ENCODE peak calls at places on chromosome 13, in five cellular contexts. J is ovary, N is AG10803, T is adrenal gland, B is neural crest cell. H is an unnamed sample.

GRCh38 chr13:107205318-107206112 is 637.6 kb upstream of the ARGLU1 start:
- DNase-seq in J (peak; percentile 56), N (peak; percentile 56), T (peak; percentile 89), B (peak; percentile 84), H (peak; percentile 79)

GRCh38 chr13:90545070-90545840 is 802.2 kb upstream of the MIR17HG start:
- DNase-seq in J (no peak), N (no peak), T (no peak), B (no peak), H (peak; percentile 65)

GRCh38 chr13:98570929-98571372 is 6.0 kb downstream of the STK24 start:
- DNase-seq in J (no peak), N (no peak), T (peak; percentile 71), B (no peak), H (no peak)

GRCh38 chr13:113153810-113154748 is 4.4 kb upstream of the PROZ start:
- DNase-seq in J (peak; percentile 86), N (peak; percentile 58), T (peak; percentile 89), B (peak; percentile 55), H (peak; percentile 85)

GRCh38 chr13:84961023-84961422 is 838.2 kb downstream of the SLITRK6 start:
- DNase-seq in J (no peak), N (no peak), T (no peak), B (no peak), H (no peak)

GRCh38 chr13:112587767-112588489 is at the start of gene TUBGCP3:
- DNase-seq in J (peak; percentile 83), N (peak; percentile 81), T (peak; percentile 88), B (peak; percentile 71), H (peak; percentile 93)

GRCh38 chr13:102597029-102598015 is 536 bp downstream of the TPP2 start:
- DNase-seq in J (peak; percentile 33), N (peak; percentile 20), T (no peak), B (peak; percentile 17), H (peak; percentile 24)

GRCh38 chr13:22926176-22927007 is 254.4 kb upstream of the SGCG start:
- DNase-seq in J (peak; percentile 82), N (peak; percentile 17), T (peak; percentile 63), B (no peak), H (no peak)

GRCh38 chr13:112354330-112355273 is 21.6 kb upstream of the SPACA7 start:
- DNase-seq in J (no peak), N (no peak), T (no peak), B (no peak), H (no peak)

GRCh38 chr13:46484561-46484960 is 68.4 kb upstream of the LRCH1 start:
- DNase-seq in J (no peak), N (no peak), T (no peak), B (no peak), H (no peak)

GRCh38 chr13:89204435-89204834 is 1533.3 kb downstream of the SLITRK5 start:
- DNase-seq in J (no peak), N (no peak), T (no peak), B (no peak), H (no peak)

DNA sequence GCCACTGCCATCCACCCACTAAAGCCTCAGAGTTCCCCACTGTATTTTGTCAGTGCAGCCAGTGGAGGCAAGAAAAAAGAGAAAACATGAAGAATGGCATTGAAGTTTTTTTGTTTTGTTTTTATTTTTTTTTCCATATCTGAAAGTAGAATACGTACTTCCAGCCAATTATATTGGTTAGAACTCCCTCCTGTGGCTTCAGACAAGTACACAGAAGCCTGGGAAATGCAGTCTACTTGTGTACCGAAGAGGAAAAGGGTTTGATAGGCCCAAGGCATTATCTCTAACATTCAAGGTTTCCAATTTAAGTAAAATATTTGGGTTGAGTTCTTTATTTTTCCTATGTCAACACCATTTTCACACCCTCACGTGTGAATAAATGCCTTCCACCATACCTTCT is 696.2 kb upstream of the GPC6 start:
- DNase-seq in J (no peak), N (no peak), T (no peak), B (no peak), H (no peak)
- TF ChIP-seq CTCF in J (no peak), N (no peak), T (no peak), B (no peak), H (no peak)

DNA sequence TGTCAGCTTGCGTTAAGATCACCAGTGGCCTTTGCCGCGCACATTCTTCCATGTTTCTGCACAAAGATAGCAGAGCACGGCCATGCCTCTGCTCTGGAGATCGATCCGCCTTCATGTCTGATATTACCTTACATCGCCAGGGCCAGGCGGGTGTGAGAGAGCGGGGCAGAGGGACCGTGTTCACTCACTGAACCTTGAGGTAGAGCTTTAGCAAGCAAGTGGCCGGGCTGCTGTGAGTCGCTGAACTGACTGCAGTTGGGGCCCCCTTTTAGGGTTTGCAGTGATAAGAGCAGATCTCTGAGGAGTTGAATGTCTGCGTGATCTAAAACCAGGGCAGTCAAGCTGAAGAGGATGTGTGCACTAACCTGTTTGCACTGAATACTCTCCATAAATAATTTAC is 275.4 kb upstream of the OBI1 start:
- DNase-seq in J (no peak), N (no peak), T (no peak), B (no peak), H (no peak)
- TF ChIP-seq CTCF in J (no peak), N (no peak), T (no peak), B (no peak), H (no peak)

DNA sequence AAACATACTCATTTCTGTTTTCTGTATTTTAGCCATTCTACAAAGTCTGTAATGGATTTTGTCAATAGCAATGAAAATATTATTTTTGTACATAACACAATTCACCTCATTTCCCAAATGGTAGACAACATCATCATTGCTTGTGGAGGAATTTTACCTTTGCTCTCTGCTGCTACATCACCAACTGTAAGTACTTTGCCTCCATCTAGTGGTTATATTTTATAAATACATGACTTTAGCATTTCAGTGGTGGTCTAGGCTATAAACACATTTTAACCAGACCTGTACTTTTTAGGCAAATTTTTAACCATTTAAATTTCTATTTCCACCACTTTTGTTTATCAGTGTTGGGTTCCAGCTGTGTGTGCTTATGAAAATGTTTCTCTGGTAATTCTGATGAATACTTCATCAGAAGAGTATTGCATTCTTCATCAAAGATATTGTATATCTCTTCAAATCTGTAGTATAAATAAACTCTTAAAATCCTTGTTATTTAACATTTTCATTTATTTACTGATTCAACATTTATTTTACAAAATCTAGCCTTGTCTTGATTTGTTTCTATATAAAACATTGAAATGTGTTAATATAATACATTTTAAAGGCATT is 222.4 kb downstream of the NBEA start:
- DNase-seq in J (no peak), N (peak; percentile 47), T (no peak), B (no peak), H (no peak)
- TF ChIP-seq CTCF in J (peak; percentile 32), N (peak; percentile 76), T (peak; percentile 63), B (peak; percentile 85), H (peak; percentile 59)

DNA sequence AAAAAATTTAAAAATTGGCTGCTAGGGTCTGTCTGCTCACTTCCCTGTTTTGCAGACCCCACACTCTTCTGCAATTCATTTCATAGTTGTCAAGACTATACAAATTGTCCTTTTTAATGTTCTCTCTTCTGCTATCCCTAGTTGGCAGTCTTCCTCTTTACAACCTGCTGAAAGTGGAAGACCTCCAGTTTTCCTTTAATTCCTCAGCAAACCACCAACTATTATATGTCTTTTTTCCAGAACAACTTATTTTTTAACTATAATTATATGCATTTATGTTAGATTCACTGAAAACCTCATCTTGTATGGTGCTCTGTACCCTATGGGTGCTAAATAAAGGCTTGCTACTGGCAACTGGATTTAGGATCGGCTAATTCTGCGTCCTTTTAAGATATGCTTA is 1.1 kb upstream of the PHF11 start:
- DNase-seq in J (no peak), N (no peak), T (no peak), B (no peak), H (no peak)
- TF ChIP-seq CTCF in J (no peak), N (no peak), T (no peak), B (no peak), H (no peak)

DNA sequence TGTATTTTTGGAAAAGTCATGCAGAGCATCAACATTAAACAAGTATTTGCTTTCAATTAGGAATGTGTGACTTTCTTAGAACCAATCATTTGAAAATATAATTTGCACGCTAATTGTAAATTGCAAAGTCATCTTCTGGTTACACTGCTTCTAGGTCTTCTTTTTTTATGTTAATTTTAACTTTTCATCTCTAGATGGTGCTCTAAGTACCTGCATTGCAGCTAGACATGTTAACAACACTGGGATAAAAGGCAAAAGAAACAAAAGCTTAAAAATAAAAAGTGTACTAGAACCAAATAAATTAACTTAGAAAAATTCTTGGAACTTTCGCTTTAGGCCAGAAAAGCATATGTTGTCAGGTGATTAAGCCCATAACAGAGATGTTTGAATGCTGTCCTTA is 2758.2 kb downstream of the PCDH9 start:
- DNase-seq in J (no peak), N (peak; percentile 57), T (no peak), B (no peak), H (no peak)
- TF ChIP-seq CTCF in J (no peak), N (peak; percentile 60), T (no peak), B (peak; percentile 73), H (peak; percentile 56)

DNA sequence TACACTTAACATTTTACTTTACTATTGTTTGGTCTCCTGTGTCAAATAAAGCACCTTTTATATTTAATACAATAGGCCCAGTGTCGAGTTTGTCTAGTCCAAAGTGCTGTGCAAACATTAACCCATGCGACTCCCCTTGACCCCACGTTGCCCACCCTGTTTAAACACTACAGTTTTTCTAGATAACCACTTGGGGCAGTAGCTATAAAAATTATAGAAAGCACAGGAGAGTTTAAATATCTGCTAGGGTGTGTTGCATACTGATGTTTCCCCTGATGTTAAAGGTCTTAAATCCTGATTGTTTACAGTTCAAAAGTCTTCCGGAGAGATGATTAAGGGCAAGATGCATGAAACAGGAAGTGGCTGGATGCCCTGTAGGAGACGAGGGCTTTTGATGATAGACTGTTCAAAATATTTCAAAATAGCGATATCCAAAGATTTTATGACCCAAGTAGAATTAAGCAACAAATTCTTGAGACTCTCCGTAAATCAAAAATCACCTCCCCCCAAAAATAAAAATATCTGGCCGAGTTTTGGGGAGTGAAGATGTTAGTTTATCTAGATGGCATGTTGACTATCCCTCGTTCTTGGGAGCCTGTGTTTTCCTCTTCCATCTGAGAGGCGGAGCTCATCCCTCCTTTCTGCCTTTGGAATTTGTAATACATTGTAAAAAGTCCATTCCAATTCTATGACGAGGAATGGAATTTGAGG is 167.1 kb downstream of the FGF9 start:
- DNase-seq in J (no peak), N (peak; percentile 62), T (no peak), B (no peak), H (no peak)
- TF ChIP-seq CTCF in J (no peak), N (no peak), T (no peak), B (no peak), H (no peak)

DNA sequence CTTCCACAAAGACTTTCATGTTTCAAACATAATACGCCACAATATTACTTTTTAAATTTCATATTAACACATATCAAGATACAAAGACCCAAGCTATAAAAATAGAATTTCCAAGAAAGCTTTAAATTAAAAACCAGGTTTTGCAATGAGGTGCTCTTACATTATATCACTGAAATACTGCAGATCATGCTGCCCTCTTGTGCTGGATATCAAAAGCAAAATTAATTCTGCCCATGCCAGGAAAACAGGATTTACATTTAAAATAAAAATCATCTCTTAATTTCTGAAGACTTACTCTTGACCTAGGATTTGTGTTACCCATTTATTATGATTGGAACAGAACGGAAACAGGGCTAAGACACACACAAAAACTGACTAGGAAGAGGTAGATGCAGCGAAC is 145.0 kb downstream of the ABCC4 start:
- DNase-seq in J (no peak), N (peak; percentile 17), T (no peak), B (no peak), H (no peak)
- TF ChIP-seq CTCF in J (no peak), N (peak; percentile 43), T (no peak), B (peak; percentile 65), H (peak; percentile 27)

GRCh38 chr13:109182777-109183465 is 553.5 kb downstream of the MYO16 start:
- DNase-seq in J (no peak), N (peak; percentile 29), T (no peak), B (no peak), H (no peak)
- TF ChIP-seq CTCF in J (no peak), N (no peak), T (no peak), B (no peak), H (no peak)

H was measured in BE2C.